ENCODE peak calls at places on chromosomes 3 and 15, in four cellular contexts. One of them, this sample, is unnamed.

GRCh38 chr15:84915011-84915958 is 30.8 kb downstream of the SLC28A1 start:
- DNase-seq in IMR-90: peak; percentile 86
- DNase-seq in K562: peak; percentile 80
- DNase-seq in keratinocyte: peak; percentile 53
- DNase-seq in this sample: peak; percentile 38

GRCh38 chr3:120850326-120851295 is 57.4 kb upstream of the STXBP5L start:
- DNase-seq in IMR-90: no peak
- DNase-seq in K562: no peak
- DNase-seq in keratinocyte: no peak
- DNase-seq in this sample: no peak

GRCh38 chr3:54663558-54664114 is 264.2 kb downstream of the LRTM1 start:
- DNase-seq in IMR-90: no peak
- DNase-seq in K562: no peak
- DNase-seq in keratinocyte: no peak
- DNase-seq in this sample: no peak

GRCh38 chr3:184117649-184118048 is 17.5 kb upstream of the EIF2B5 start:
- DNase-seq in IMR-90: no peak
- DNase-seq in K562: no peak
- DNase-seq in keratinocyte: no peak
- DNase-seq in this sample: no peak

GRCh38 chr3:152671998-152672649 is 162.8 kb upstream of the P2RY1 start:
- DNase-seq in IMR-90: no peak
- DNase-seq in K562: no peak
- DNase-seq in keratinocyte: no peak
- DNase-seq in this sample: peak; percentile 47

GRCh38 chr3:4820296-4821121 is 158.7 kb upstream of the BHLHE40 start:
- DNase-seq in IMR-90: no peak
- DNase-seq in K562: no peak
- DNase-seq in keratinocyte: no peak
- DNase-seq in this sample: no peak

GRCh38 chr3:184663756-184664155 is 48.1 kb downstream of the MAGEF1 start:
- DNase-seq in IMR-90: no peak
- DNase-seq in K562: no peak
- DNase-seq in keratinocyte: no peak
- DNase-seq in this sample: no peak

GRCh38 chr15:42371125-42371524 is 11.8 kb downstream of the CAPN3 start:
- DNase-seq in IMR-90: peak; percentile 37
- DNase-seq in K562: peak; percentile 54
- DNase-seq in keratinocyte: no peak
- DNase-seq in this sample: no peak

GRCh38 chr3:161567962-161568361 is 71.4 kb downstream of the OTOL1 start:
- DNase-seq in IMR-90: no peak
- DNase-seq in K562: no peak
- DNase-seq in keratinocyte: no peak
- DNase-seq in this sample: no peak

GRCh38 chr3:69999191-70000027 is at the start of gene SAMMSON:
- DNase-seq in IMR-90: peak; percentile 73
- DNase-seq in K562: peak; percentile 78
- DNase-seq in keratinocyte: no peak
- DNase-seq in this sample: no peak

GRCh38 chr3:69993747-69994146 is 5.8 kb upstream of the SAMMSON start:
- DNase-seq in IMR-90: no peak
- DNase-seq in K562: peak; percentile 11
- DNase-seq in keratinocyte: no peak
- DNase-seq in this sample: no peak

GRCh38 chr3:69997486-69998307 is 1.8 kb upstream of the SAMMSON start:
- DNase-seq in IMR-90: no peak
- DNase-seq in K562: no peak
- DNase-seq in keratinocyte: no peak
- DNase-seq in this sample: no peak

GRCh38 chr3:69998759-69999158 is 774 bp upstream of the SAMMSON start:
- DNase-seq in IMR-90: no peak
- DNase-seq in K562: no peak
- DNase-seq in keratinocyte: no peak
- DNase-seq in this sample: no peak

DNA sequence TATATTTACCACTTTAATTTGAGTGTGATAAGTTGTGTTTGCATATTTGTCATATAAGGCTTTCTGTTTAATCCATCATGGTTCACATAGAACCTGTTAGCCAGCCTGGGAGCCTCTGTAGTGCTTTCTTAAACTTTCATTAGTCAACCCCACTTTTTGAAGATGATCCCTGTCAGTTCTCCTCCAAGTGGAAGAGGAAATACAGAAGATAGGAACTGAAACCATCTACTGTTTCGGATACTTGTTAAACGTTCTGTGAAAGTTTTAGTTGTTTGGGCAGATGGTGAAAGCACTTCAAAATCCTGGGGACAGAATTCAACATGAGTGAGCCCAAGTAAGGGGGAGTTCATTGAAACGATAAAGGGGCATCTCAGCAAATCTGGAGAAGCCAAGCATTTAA is 4.6 kb upstream of the SAMMSON start:
- DNase-seq in IMR-90: no peak
- DNase-seq in K562: no peak
- DNase-seq in keratinocyte: no peak
- DNase-seq in this sample: no peak
- H3K9me1 ChIP-seq in IMR-90: peaks cover 1% of the 10 kb centered on the region
- H3K9me1 ChIP-seq in K562: no peaks in the 10 kb centered on the region
- H3K9me1 ChIP-seq in keratinocyte: no peaks in the 10 kb centered on the region
- H3K9me1 ChIP-seq in this sample: no peaks in the 10 kb centered on the region

GRCh38 chr3:180828001-180828720 is 84.3 kb upstream of the FXR1 start:
- DNase-seq in IMR-90: no peak
- DNase-seq in K562: no peak
- DNase-seq in keratinocyte: no peak
- DNase-seq in this sample: no peak
- H3K9me1 ChIP-seq in IMR-90: no peaks in the 10 kb centered on the region
- H3K9me1 ChIP-seq in K562: no peaks in the 10 kb centered on the region
- H3K9me1 ChIP-seq in keratinocyte: no peaks in the 10 kb centered on the region
- H3K9me1 ChIP-seq in this sample: no peaks in the 10 kb centered on the region

DNA sequence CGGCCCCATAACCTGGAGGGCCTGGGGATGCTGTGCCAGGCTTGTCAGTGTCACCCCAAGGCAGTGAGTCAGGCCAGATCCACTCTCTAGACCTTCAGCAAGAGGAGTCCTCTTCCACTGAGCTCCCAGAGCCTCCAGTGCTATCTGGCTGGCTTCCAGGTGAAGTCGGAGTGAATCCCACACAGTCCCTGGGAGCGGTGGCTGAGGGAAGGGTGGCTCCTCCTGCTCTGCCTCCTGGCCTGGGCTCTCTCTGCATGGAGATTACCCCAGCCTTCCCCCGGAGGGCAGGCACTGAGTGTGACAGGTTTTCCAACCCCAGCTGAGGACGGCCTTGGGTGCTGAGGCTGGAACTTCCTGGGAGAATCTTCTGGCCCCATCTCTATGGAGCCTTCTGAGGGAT is 82.7 kb downstream of the EPHB1 start:
- DNase-seq in IMR-90: no peak
- DNase-seq in K562: no peak
- DNase-seq in keratinocyte: no peak
- DNase-seq in this sample: no peak
- H3K9me1 ChIP-seq in IMR-90: no peaks in the 10 kb centered on the region
- H3K9me1 ChIP-seq in K562: no peaks in the 10 kb centered on the region
- H3K9me1 ChIP-seq in keratinocyte: no peaks in the 10 kb centered on the region
- H3K9me1 ChIP-seq in this sample: no peaks in the 10 kb centered on the region

DNA sequence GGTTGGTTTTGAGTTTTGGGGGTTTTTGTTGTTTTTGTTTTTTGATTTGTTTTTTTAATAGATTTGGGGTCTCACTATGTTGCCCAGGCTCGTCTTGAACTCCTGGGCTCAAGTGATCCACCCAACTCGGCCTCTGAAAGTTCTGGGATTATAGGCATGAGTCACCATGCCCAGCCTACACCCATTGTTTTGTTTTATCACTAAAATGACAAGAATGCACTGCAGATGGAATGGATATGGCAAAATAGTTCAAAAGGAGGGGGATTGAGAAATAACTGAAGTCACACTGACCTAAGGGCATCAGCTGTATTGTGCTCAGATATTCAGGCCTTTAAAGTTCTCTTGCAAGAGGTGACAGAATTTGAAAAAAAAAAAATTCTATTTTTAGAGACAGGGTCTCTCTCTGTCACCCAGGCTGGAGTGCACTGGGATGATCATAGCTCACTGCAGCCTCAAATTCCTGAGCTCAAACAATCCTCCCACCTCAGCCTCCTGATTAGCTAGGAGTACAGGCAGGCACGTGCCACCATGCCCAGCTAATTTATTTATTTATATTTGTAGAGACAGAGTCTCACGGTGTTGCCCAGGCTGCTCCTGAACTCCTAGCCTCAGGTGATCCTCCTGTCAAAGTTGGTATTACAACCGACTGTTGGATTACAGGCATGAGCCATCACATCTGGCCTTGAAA is 4.4 kb upstream of the RASA2 start:
- DNase-seq in IMR-90: peak; percentile 81
- DNase-seq in K562: no peak
- DNase-seq in keratinocyte: peak; percentile 70
- DNase-seq in this sample: peak; percentile 79
- H3K9me1 ChIP-seq in IMR-90: no peaks in the 10 kb centered on the region
- H3K9me1 ChIP-seq in K562: no peaks in the 10 kb centered on the region
- H3K9me1 ChIP-seq in keratinocyte: no peaks in the 10 kb centered on the region
- H3K9me1 ChIP-seq in this sample: no peaks in the 10 kb centered on the region

GRCh38 chr3:14920536-14920935 is 26.8 kb upstream of the NR2C2 start:
- DNase-seq in IMR-90: no peak
- DNase-seq in K562: no peak
- DNase-seq in keratinocyte: no peak
- DNase-seq in this sample: no peak

GRCh38 chr3:14923476-14923875 is 23.9 kb upstream of the NR2C2 start:
- DNase-seq in IMR-90: no peak
- DNase-seq in K562: no peak
- DNase-seq in keratinocyte: no peak
- DNase-seq in this sample: no peak

GRCh38 chr3:14921034-14921616 is 26.3 kb upstream of the NR2C2 start:
- DNase-seq in IMR-90: peak; percentile 82
- DNase-seq in K562: peak; percentile 91
- DNase-seq in keratinocyte: peak; percentile 83
- DNase-seq in this sample: peak; percentile 96

GRCh38 chr3:14921811-14922705 is 25.3 kb upstream of the NR2C2 start:
- DNase-seq in IMR-90: peak; percentile 57
- DNase-seq in K562: no peak
- DNase-seq in keratinocyte: no peak
- DNase-seq in this sample: no peak

GRCh38 chr3:14922863-14923262 is 24.5 kb upstream of the NR2C2 start:
- DNase-seq in IMR-90: no peak
- DNase-seq in K562: no peak
- DNase-seq in keratinocyte: no peak
- DNase-seq in this sample: no peak
- H3K9me1 ChIP-seq in IMR-90: no peaks in the 10 kb centered on the region
- H3K9me1 ChIP-seq in K562: no peaks in the 10 kb centered on the region
- H3K9me1 ChIP-seq in keratinocyte: no peaks in the 10 kb centered on the region
- H3K9me1 ChIP-seq in this sample: no peaks in the 10 kb centered on the region

DNA sequence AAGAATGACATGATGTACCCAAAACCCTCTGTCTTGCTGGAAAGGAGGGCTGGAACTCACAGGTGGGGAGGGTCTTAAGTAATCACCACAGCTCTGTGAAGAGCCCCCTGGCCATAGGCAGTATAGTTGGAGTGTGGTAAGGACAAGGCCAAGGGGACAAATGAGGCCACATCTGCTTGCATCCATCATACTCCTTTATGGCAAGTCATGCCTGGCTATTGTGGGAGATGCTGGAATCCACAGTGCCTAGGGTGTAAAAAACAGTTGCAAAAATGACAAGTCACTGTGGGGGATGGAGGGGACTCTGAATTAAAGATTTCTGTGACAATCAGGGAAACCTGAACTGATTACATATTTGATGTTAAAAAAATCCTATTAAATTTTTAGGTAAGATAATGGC is 258.5 kb downstream of the KCNMB2 start:
- DNase-seq in IMR-90: no peak
- DNase-seq in K562: no peak
- DNase-seq in keratinocyte: no peak
- DNase-seq in this sample: no peak
- H3K9me1 ChIP-seq in IMR-90: no peaks in the 10 kb centered on the region
- H3K9me1 ChIP-seq in K562: peaks cover 2% of the 10 kb centered on the region
- H3K9me1 ChIP-seq in keratinocyte: no peaks in the 10 kb centered on the region
- H3K9me1 ChIP-seq in this sample: no peaks in the 10 kb centered on the region

GRCh38 chr3:85842081-85842480 is 883.3 kb downstream of the CADM2 start:
- DNase-seq in IMR-90: no peak
- DNase-seq in K562: no peak
- DNase-seq in keratinocyte: no peak
- DNase-seq in this sample: no peak

GRCh38 chr3:85846940-85847339 is 888.2 kb downstream of the CADM2 start:
- DNase-seq in IMR-90: no peak
- DNase-seq in K562: no peak
- DNase-seq in keratinocyte: no peak
- DNase-seq in this sample: no peak
- H3K9me1 ChIP-seq in IMR-90: no peaks in the 10 kb centered on the region
- H3K9me1 ChIP-seq in K562: no peaks in the 10 kb centered on the region
- H3K9me1 ChIP-seq in keratinocyte: no peaks in the 10 kb centered on the region
- H3K9me1 ChIP-seq in this sample: no peaks in the 10 kb centered on the region

GRCh38 chr3:176097036-176097435 is 1100.2 kb downstream of the TBL1XR1 start:
- DNase-seq in IMR-90: no peak
- DNase-seq in K562: no peak
- DNase-seq in keratinocyte: no peak
- DNase-seq in this sample: no peak
- H3K9me1 ChIP-seq in IMR-90: no peaks in the 10 kb centered on the region
- H3K9me1 ChIP-seq in K562: no peaks in the 10 kb centered on the region
- H3K9me1 ChIP-seq in keratinocyte: no peaks in the 10 kb centered on the region
- H3K9me1 ChIP-seq in this sample: no peaks in the 10 kb centered on the region